ENCODE peak calls at places on chromosome X, in four cellular contexts. P is omental fat pad, M is dorsolateral prefrontal cortex, J is OCI-LY7. K is an unnamed sample.

GRCh38 chrX:49163555-49164419 is 1.2 kb downstream of the MAGIX start:
- DNase-seq in M (peak), J (peak), P (peak), K (peak)

GRCh38 chrX:154815274-154815818 is 10.1 kb upstream of the MPP1 start:
- DNase-seq in P (no peak), J (no peak), M (no peak), K (no peak)

GRCh38 chrX:134727363-134727762 is 69.1 kb upstream of the PLAC1 start:
- DNase-seq in M (no peak), P (no peak), J (no peak), K (no peak)

GRCh38 chrX:53257670-53258423 is 23.5 kb downstream of the IQSEC2 start:
- DNase-seq in M (no peak), J (no peak), P (no peak), K (no peak)

GRCh38 chrX:47217121-47217851 is 1.2 kb upstream of the CDK16 start:
- DNase-seq in P (no peak), M (no peak), J (no peak), K (peak)

GRCh38 chrX:78102100-78102499 is 1.9 kb upstream of the PGK1 start:
- DNase-seq in M (no peak), J (peak), P (no peak), K (no peak)

GRCh38 chrX:96182366-96182765 is 502.3 kb upstream of the DIAPH2 start:
- DNase-seq in P (no peak), J (no peak), M (no peak), K (no peak)

GRCh38 chrX:151711787-151712186 is 4.0 kb upstream of the FATE1 start:
- DNase-seq in P (no peak), M (no peak), J (no peak), K (peak)

GRCh38 chrX:67044029-67044653 is 405.3 kb upstream of the EDA2R start:
- DNase-seq in J (no peak), P (no peak), M (no peak), K (no peak)

GRCh38 chrX:45505214-45505613 is 304.5 kb upstream of the DIPK2B start:
- DNase-seq in M (no peak), J (no peak), P (no peak), K (no peak)

GRCh38 chrX:9465380-9466114 is 689 bp downstream of the TBL1X start:
- DNase-seq in J (peak), P (no peak), M (no peak), K (no peak)

GRCh38 chrX:115650916-115651315 is 89.9 kb downstream of the PLS3 start:
- DNase-seq in P (no peak), J (peak), M (peak), K (no peak)

GRCh38 chrX:107574711-107575110 is 53.6 kb upstream of the PRPS1 start:
- DNase-seq in J (no peak), P (no peak), M (no peak), K (no peak)
- TF ChIP-seq CTCF in J (no peak), P (no peak), M (no peak), K (no peak)

GRCh38 chrX:65451663-65452062 is 82.9 kb downstream of the LAS1L start:
- DNase-seq in M (no peak), P (no peak), J (peak), K (no peak)
- TF ChIP-seq CTCF in M (peak), P (no peak), J (peak), K (no peak)

GRCh38 chrX:40261955-40262596 is 164.3 kb upstream of the BCOR start:
- DNase-seq in P (no peak), J (no peak), M (no peak), K (no peak)
- TF ChIP-seq CTCF in P (no peak), J (no peak), M (no peak), K (no peak)

GRCh38 chrX:64642482-64642881 is 247.2 kb upstream of the MTMR8 start:
- DNase-seq in M (no peak), J (peak), P (no peak), K (no peak)
- TF ChIP-seq CTCF in M (no peak), J (peak), P (no peak), K (no peak)

GRCh38 chrX:123884809-123885408 is 25.1 kb downstream of the XIAP start:
- DNase-seq in P (no peak), J (peak), M (no peak), K (no peak)
- TF ChIP-seq CTCF in P (no peak), J (peak), M (peak), K (no peak)

GRCh38 chrX:64885850-64886249 is 90.4 kb downstream of the ZC4H2 start:
- DNase-seq in P (no peak), J (peak), M (no peak), K (no peak)
- TF ChIP-seq CTCF in P (no peak), J (peak), M (peak), K (no peak)

GRCh38 chrX:69319376-69319775 is 154.1 kb upstream of the PJA1 start:
- DNase-seq in J (no peak), P (no peak), M (peak), K (no peak)
- TF ChIP-seq CTCF in J (no peak), P (no peak), M (no peak), K (no peak)

K was measured in breast epithelium.